ENCODE peak calls at places on chromosomes 13 and 19, in four cellular contexts. One of them, this sample, is unnamed.

GRCh38 chr19:15243236-15243957 is 11.1 kb upstream of the EPHX3 start:
- DNase-seq in PC-9: no peak
- DNase-seq in GM06990: no peak
- DNase-seq in Peyer's patch: no peak
- DNase-seq in this sample: no peak

GRCh38 chr13:75908137-75908536 is 272.0 kb downstream of the LMO7 start:
- DNase-seq in PC-9: no peak
- DNase-seq in GM06990: no peak
- DNase-seq in Peyer's patch: no peak
- DNase-seq in this sample: no peak

GRCh38 chr19:5571777-5572176 is 4.0 kb upstream of the TINCR start:
- DNase-seq in PC-9: no peak
- DNase-seq in GM06990: no peak
- DNase-seq in Peyer's patch: no peak
- DNase-seq in this sample: no peak

GRCh38 chr19:54351474-54351873 is 12.5 kb upstream of the LILRA4 start:
- DNase-seq in PC-9: no peak
- DNase-seq in GM06990: no peak
- DNase-seq in Peyer's patch: no peak
- DNase-seq in this sample: no peak

GRCh38 chr19:29942404-29943261 is 594 bp downstream of the URI1 start:
- DNase-seq in PC-9: no peak
- DNase-seq in GM06990: peak; percentile 88
- DNase-seq in Peyer's patch: peak; percentile 90
- DNase-seq in this sample: peak; percentile 83

GRCh38 chr19:39170398-39171231 is 26.1 kb upstream of the NCCRP1 start:
- DNase-seq in PC-9: no peak
- DNase-seq in GM06990: no peak
- DNase-seq in Peyer's patch: no peak
- DNase-seq in this sample: no peak

GRCh38 chr19:41098762-41099161 is 10.5 kb downstream of the CYP2A13 start:
- DNase-seq in PC-9: no peak
- DNase-seq in GM06990: no peak
- DNase-seq in Peyer's patch: no peak
- DNase-seq in this sample: no peak

GRCh38 chr19:44753932-44754742 is 5.6 kb downstream of the BCL3 start:
- DNase-seq in PC-9: peak; percentile 66
- DNase-seq in GM06990: peak; percentile 83
- DNase-seq in Peyer's patch: peak; percentile 98
- DNase-seq in this sample: peak; percentile 83

GRCh38 chr19:17332677-17333581 is 1.7 kb downstream of the ANO8 start:
- DNase-seq in PC-9: peak; percentile 88
- DNase-seq in GM06990: no peak
- DNase-seq in Peyer's patch: no peak
- DNase-seq in this sample: peak; percentile 56

GRCh38 chr19:12331211-12331941 is 2.1 kb downstream of the ZNF563 start:
- DNase-seq in PC-9: no peak
- DNase-seq in GM06990: peak; percentile 72
- DNase-seq in Peyer's patch: peak; percentile 75
- DNase-seq in this sample: peak; percentile 83

GRCh38 chr13:105672911-105673310 is 862.6 kb downstream of the EFNB2 start:
- DNase-seq in PC-9: no peak
- DNase-seq in GM06990: no peak
- DNase-seq in Peyer's patch: no peak
- DNase-seq in this sample: no peak

GRCh38 chr19:798415-799075 is 1.3 kb downstream of the PTBP1 start:
- DNase-seq in PC-9: no peak
- DNase-seq in GM06990: no peak
- DNase-seq in Peyer's patch: peak; percentile 81
- DNase-seq in this sample: no peak

GRCh38 chr19:543912-544608 is at the start of gene GZMM:
- DNase-seq in PC-9: no peak
- DNase-seq in GM06990: no peak
- DNase-seq in Peyer's patch: peak; percentile 73
- DNase-seq in this sample: no peak

GRCh38 chr19:31344403-31344802 is 4.8 kb downstream of the TSHZ3 start:
- DNase-seq in PC-9: no peak
- DNase-seq in GM06990: no peak
- DNase-seq in Peyer's patch: peak; percentile 24
- DNase-seq in this sample: no peak

GRCh38 chr13:113877149-113877990 is 13.5 kb upstream of the GAS6 start:
- DNase-seq in PC-9: no peak
- DNase-seq in GM06990: no peak
- DNase-seq in Peyer's patch: no peak
- DNase-seq in this sample: peak; percentile 17

GRCh38 chr19:35225951-35226350 is 2.6 kb downstream of the FAM187B start:
- DNase-seq in PC-9: no peak
- DNase-seq in GM06990: no peak
- DNase-seq in Peyer's patch: peak; percentile 19
- DNase-seq in this sample: no peak

GRCh38 chr13:41649659-41650058 is 192.3 kb downstream of the RGCC start:
- DNase-seq in PC-9: no peak
- DNase-seq in GM06990: no peak
- DNase-seq in Peyer's patch: no peak
- DNase-seq in this sample: no peak
- TF ChIP-seq CTCF in PC-9: no peak
- TF ChIP-seq CTCF in GM06990: peak; percentile 12
- TF ChIP-seq CTCF in Peyer's patch: no peak
- TF ChIP-seq CTCF in this sample: no peak

GRCh38 chr13:84570831-84571230 is 688.6 kb upstream of the SLITRK1 start:
- DNase-seq in PC-9: no peak
- DNase-seq in GM06990: no peak
- DNase-seq in Peyer's patch: no peak
- DNase-seq in this sample: no peak

GRCh38 chr13:84571264-84571663 is 689.0 kb upstream of the SLITRK1 start:
- DNase-seq in PC-9: no peak
- DNase-seq in GM06990: no peak
- DNase-seq in Peyer's patch: no peak
- DNase-seq in this sample: no peak

GRCh38 chr13:84574851-84575250 is 692.6 kb upstream of the SLITRK1 start:
- DNase-seq in PC-9: no peak
- DNase-seq in GM06990: no peak
- DNase-seq in Peyer's patch: no peak
- DNase-seq in this sample: no peak
- TF ChIP-seq CTCF in PC-9: peak; percentile 22
- TF ChIP-seq CTCF in GM06990: no peak
- TF ChIP-seq CTCF in Peyer's patch: no peak
- TF ChIP-seq CTCF in this sample: no peak

GRCh38 chr13:108269601-108270328 is at the start of gene TNFSF13B:
- DNase-seq in PC-9: no peak
- DNase-seq in GM06990: peak; percentile 80
- DNase-seq in Peyer's patch: peak; percentile 69
- DNase-seq in this sample: peak; percentile 35
- TF ChIP-seq CTCF in PC-9: no peak
- TF ChIP-seq CTCF in GM06990: peak; percentile 42
- TF ChIP-seq CTCF in Peyer's patch: peak; percentile 8
- TF ChIP-seq CTCF in this sample: peak; percentile 49

DNA sequence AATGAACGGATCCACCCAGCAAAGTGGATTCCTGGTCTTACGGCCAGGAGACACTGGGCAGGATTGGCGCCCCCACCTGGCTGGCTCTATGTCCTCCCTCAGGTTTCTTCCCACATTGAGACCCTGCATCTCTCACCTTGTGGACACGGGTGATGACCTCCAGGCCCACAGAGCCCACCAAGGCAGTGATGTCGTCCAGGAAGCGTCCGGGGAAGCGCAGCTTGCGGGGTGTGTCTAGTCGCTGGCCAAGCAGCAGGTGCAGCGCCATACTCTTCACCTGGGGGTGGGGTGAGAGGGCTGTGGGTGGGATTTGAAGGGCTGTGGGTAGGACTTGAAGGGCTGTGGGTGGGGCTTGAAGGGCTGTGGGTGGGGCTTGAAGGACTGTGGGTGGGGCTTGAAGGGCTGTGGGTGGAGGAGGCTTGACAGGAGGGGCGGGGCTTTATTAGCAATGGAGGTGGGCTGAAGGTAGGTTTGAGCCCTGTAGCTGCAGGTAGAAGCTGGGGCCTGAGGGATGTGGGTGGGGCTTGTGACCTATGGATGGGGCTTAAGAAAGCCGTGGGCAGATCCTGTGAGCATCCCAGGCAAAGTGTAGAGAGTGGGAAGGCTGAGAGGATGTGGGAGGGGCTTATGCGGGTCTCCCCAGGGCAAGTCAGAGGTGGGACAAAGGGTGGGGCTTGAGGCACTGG is 12.1 kb upstream of the ANGPTL8 start:
- DNase-seq in PC-9: peak; percentile 40
- DNase-seq in GM06990: no peak
- DNase-seq in Peyer's patch: no peak
- DNase-seq in this sample: no peak
- TF ChIP-seq CTCF in PC-9: peak; percentile 53
- TF ChIP-seq CTCF in GM06990: peak; percentile 36
- TF ChIP-seq CTCF in Peyer's patch: peak; percentile 11
- TF ChIP-seq CTCF in this sample: no peak

GRCh38 chr13:33235078-33235477 is 50.5 kb downstream of the STARD13 start:
- DNase-seq in PC-9: peak; percentile 61
- DNase-seq in GM06990: no peak
- DNase-seq in Peyer's patch: no peak
- DNase-seq in this sample: no peak
- TF ChIP-seq CTCF in PC-9: no peak
- TF ChIP-seq CTCF in GM06990: no peak
- TF ChIP-seq CTCF in Peyer's patch: no peak
- TF ChIP-seq CTCF in this sample: no peak

GRCh38 chr13:28754698-28755545 is 36.2 kb upstream of the SLC46A3 start:
- DNase-seq in PC-9: no peak
- DNase-seq in GM06990: peak; percentile 9
- DNase-seq in Peyer's patch: no peak
- DNase-seq in this sample: peak; percentile 33
- TF ChIP-seq CTCF in PC-9: no peak
- TF ChIP-seq CTCF in GM06990: peak; percentile 26
- TF ChIP-seq CTCF in Peyer's patch: no peak
- TF ChIP-seq CTCF in this sample: peak; percentile 18

GRCh38 chr19:49701271-49701786 is 10.4 kb downstream of the CPT1C start:
- DNase-seq in PC-9: no peak
- DNase-seq in GM06990: no peak
- DNase-seq in Peyer's patch: no peak
- DNase-seq in this sample: no peak
- TF ChIP-seq CTCF in PC-9: no peak
- TF ChIP-seq CTCF in GM06990: no peak
- TF ChIP-seq CTCF in Peyer's patch: no peak
- TF ChIP-seq CTCF in this sample: no peak

This sample was measured in GM13977.